ENCODE peak calls at places on chromosomes 16 and 17, in five cellular contexts. P is tibial artery, B is IMR-90, X is left ventricle myocardium inferior, I is neural crest cell. R is an unnamed sample.
A peak's percentile ranks its signal among the peaks of the same experiment; 100 is the strongest.

GRCh38 chr17:79557724-79558572 is 52.9 kb downstream of the RBFOX3 start:
- DNase-seq in P (no peak), B (no peak), X (no peak), I (no peak), R (no peak)

GRCh38 chr17:8732406-8733065 is 12.1 kb downstream of the CCDC42 start:
- DNase-seq in P (peak; percentile 28), B (no peak), X (no peak), I (no peak), R (no peak)

GRCh38 chr16:2767891-2768290 is 9.2 kb downstream of the ELOB start:
- DNase-seq in P (no peak), B (no peak), X (no peak), I (no peak), R (no peak)

GRCh38 chr17:47251421-47251940 is 2.1 kb upstream of the ITGB3 start:
- DNase-seq in P (no peak), B (no peak), X (no peak), I (no peak), R (no peak)

GRCh38 chr16:30368122-30368791 is 2.0 kb downstream of the TBC1D10B start:
- DNase-seq in P (peak; percentile 71), B (peak; percentile 59), X (no peak), I (no peak), R (no peak)

GRCh38 chr17:57675988-57676387 is 69.1 kb downstream of the CCDC182 start:
- DNase-seq in P (peak; percentile 47), B (no peak), X (no peak), I (no peak), R (no peak)

GRCh38 chr17:81801327-81801726 is 2.6 kb upstream of the GCGR start:
- DNase-seq in P (no peak), B (no peak), X (no peak), I (no peak), R (no peak)

GRCh38 chr17:47203984-47204721 is 5.0 kb upstream of the MYL4 start:
- DNase-seq in P (no peak), B (peak; percentile 64), X (no peak), I (no peak), R (no peak)

GRCh38 chr17:27079660-27080059 is 214.3 kb upstream of the WSB1 start:
- DNase-seq in P (no peak), B (no peak), X (no peak), I (no peak), R (no peak)

DNA sequence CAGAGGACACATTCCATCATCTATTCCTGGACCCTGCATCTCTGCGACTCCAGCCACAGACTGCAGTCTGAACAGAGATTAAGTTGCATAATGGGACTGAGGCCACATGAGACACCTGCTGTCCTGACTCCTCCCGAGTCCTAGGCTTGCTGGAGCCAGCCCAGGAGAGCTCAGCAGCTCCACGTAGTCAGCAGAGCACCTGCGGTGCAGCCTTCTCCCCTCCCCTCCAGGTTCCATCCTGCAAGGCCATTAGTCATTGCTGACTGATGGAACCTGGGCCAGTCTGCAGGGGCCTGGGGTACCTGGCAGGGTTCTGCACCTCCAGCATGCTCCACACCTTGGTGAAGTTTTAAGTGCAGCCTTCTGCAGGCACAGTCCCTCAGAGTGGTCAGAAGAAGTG is 76.7 kb downstream of the PLD6 start:
- DNase-seq in P (no peak), B (no peak), X (no peak), I (no peak), R (no peak)
- TF ChIP-seq CTCF in P (no peak), B (no peak), X (no peak), I (no peak), R (no peak)

DNA sequence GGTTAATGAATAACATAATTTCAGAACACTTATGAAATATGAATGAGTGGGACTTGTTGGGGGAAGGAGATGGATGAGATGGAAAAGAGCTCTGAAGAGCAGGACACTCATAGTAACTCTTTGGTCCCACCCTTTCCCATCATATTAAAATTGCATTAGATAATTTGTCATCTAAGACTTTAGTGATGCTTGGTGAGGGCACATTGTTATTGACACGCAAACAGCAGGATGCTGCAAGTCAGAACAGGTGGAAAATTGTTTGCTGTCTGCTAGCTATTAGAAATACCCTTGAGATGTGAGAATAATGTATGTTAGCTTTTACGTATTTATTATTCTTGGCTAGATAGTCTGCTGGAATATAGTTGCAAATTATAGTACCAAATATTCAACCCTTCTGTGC is 75.7 kb downstream of the TANC2 start:
- DNase-seq in P (no peak), B (no peak), X (no peak), I (no peak), R (no peak)
- TF ChIP-seq CTCF in P (no peak), B (no peak), X (no peak), I (no peak), R (no peak)

DNA sequence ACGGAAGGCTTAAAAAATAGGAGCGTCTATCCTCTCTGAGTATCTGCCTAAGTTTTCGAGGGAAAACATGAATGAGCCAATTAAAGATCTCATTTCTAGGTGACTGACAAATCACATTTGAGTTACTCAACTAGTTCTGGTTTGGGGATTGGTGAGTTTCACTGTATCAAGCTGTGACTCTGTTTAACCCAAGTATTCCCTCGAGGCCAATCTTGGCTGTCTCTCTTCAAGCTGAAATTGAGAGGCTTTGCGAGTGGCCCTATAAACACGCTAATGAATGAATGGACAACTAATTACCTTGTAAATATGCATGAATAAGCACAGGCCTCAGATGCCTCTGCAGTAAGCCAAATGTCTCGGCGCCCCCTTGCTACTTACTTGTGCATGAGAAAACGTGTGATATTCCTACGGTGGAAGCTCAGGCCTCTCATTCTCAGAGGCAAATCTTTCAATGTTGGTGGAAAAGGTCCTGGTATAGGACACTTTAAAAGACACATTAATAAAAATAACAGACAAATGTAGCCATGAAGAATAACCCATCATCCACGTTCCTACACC is 450.2 kb upstream of the PSMD7 start:
- DNase-seq in P (no peak), B (no peak), X (no peak), I (no peak), R (peak; percentile 16)
- TF ChIP-seq CTCF in P (no peak), B (no peak), X (no peak), I (no peak), R (no peak)

GRCh38 chr16:733382-734207 is 6.7 kb downstream of the HAGHL start:
- DNase-seq in P (peak; percentile 62), B (no peak), X (no peak), I (peak; percentile 23), R (peak; percentile 53)
- TF ChIP-seq CTCF in P (no peak), B (peak; percentile 20), X (peak; percentile 42), I (peak; percentile 40), R (no peak)

DNA sequence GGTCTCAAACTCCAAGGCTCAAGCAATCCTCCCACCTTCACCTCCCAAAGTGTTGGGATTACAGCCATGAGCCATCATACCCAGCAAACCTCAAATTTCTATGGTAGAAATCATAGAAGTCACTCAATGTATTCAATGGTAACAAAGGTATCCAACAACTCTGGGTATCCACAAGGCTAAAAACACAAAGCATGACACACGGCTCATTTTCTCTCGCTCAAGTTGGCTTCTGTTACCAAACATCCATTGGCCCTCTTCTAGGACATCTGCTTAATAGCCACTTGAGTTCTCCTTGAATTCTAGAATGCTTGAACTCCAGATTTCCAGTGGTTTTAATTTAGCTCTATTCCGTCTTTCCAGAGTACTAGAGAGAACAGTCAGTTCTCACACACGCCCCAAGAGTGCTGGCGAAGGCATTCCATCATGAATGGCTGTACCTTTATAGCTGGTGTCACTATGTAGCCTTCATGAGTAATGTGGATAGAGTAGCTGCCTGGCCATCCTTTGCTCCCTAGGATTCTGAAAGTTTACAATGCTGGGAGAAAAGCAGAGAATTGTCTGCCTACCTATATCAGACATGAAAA is 42.6 kb downstream of the SPAG9 start:
- DNase-seq in P (no peak), B (no peak), X (no peak), I (no peak), R (no peak)
- TF ChIP-seq CTCF in P (no peak), B (no peak), X (no peak), I (no peak), R (no peak)

GRCh38 chr16:81040837-81041236 is 5.2 kb downstream of the ATMIN start:
- DNase-seq in P (no peak), B (no peak), X (no peak), I (no peak), R (no peak)
- TF ChIP-seq CTCF in P (no peak), B (no peak), X (no peak), I (no peak), R (no peak)

GRCh38 chr17:3828852-3829232 is 17.2 kb downstream of the NCBP3 start:
- DNase-seq in P (no peak), B (no peak), X (no peak), I (no peak), R (no peak)

GRCh38 chr17:3826191-3826590 is 19.9 kb downstream of the NCBP3 start:
- DNase-seq in P (no peak), B (peak; percentile 31), X (no peak), I (no peak), R (no peak)

GRCh38 chr17:3828151-3828851 is 17.7 kb downstream of the NCBP3 start:
- DNase-seq in P (no peak), B (peak; percentile 86), X (no peak), I (no peak), R (no peak)

DNA sequence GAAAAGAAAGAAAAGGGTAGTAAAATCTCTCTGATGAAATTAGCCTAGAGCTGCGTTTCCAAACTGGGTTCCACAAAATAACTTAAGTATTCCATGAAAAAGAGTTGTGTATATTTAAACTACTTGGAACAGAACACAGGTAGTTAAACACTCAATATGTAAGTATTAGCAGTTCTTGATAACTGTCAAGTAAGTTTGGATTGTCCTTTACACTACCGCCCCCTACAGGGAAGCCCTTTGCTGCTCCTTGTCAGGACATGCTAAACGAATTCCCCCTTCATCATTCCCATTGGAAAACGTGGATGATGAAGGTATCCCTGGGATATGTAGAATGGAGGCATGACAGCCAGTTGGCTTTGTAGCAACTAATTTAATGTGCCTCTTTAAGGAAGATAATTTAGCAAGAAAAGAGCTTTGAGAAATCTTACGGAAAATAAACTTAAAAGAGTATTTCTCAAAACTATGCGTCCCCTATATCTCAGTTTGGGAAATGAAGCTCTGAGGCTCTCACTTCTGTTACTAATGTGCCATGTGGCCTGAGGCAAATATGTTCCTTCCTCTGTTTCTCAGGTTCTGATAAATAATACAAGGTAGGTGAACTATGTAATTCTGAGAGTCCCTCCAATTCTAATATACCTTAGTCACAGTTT is 18.8 kb downstream of the NCBP3 start:
- DNase-seq in P (no peak), B (peak; percentile 66), X (no peak), I (peak; percentile 59), R (peak; percentile 63)
- TF ChIP-seq CTCF in P (no peak), B (peak; percentile 64), X (peak; percentile 51), I (peak; percentile 72), R (peak; percentile 68)

DNA sequence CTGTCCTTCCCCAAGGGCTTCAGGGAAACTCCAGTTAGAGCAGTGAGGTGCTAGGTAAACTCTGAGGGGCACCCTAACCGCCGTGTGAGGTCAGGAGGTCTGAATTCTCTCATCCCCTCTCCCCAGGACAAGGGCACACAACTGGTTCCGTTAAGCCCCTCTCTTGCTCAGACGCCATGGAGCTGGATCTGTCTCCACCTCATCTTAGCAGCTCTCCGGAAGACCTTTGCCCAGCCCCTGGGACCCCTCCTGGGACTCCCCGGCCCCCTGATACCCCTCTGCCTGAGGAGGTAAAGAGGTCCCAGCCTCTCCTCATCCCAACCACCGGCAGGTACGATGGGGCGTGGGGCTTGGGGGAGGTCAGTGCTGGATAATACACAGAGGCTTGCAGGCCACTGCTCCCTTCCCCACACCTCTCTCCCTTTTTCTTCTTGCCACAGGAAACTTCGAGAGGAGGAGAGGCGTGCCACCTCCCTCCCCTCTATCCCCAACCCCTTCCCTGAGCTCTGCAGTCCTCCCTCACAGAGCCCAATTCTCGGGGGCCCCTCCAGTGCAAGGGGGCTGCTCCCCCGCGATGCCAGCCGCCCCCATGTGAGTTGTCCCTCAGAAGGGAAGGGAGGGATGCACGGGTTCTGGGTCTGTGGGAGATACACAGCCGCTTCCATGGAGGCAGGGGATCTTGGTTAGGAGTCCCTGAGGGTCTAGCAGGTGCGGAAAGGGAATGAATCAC is 4.6 kb downstream of the GRB7 start:
- DNase-seq in P (no peak), B (no peak), X (no peak), I (no peak), R (no peak)
- TF ChIP-seq CTCF in P (no peak), B (no peak), X (no peak), I (no peak), R (no peak)